ENCODE peak calls at places on chromosome 14, in ten cellular contexts. One of them, this sample, is unnamed.

GRCh38 chr14:99865408-99865807 is 72.2 kb downstream of the EML1 start:
- DNase-seq in pancreas: no peak
- DNase-seq in NB4: no peak
- DNase-seq in retinal pigment epithelial cell: no peak
- DNase-seq in psoas muscle: no peak
- DNase-seq in ovary: no peak
- DNase-seq in IMR-90: no peak
- DNase-seq in lower lobe of right lung: no peak
- DNase-seq in left lung: no peak
- DNase-seq in uterus: no peak
- DNase-seq in this sample: no peak

GRCh38 chr14:91947196-91948184 is at the start of gene FBLN5:
- DNase-seq in retinal pigment epithelial cell: peak; percentile 39
- DNase-seq in psoas muscle: peak; percentile 81
- DNase-seq in left lung: peak; percentile 87
- DNase-seq in uterus: peak; percentile 65
- DNase-seq in IMR-90: peak; percentile 88
- DNase-seq in lower lobe of right lung: peak; percentile 79
- DNase-seq in NB4: peak; percentile 11
- DNase-seq in ovary: peak; percentile 76
- DNase-seq in pancreas: peak; percentile 57
- DNase-seq in this sample: peak; percentile 83

GRCh38 chr14:64766430-64767151 is 62.4 kb downstream of the PLEKHG3 start:
- DNase-seq in psoas muscle: no peak
- DNase-seq in retinal pigment epithelial cell: no peak
- DNase-seq in NB4: no peak
- DNase-seq in uterus: peak; percentile 23
- DNase-seq in lower lobe of right lung: no peak
- DNase-seq in left lung: no peak
- DNase-seq in ovary: no peak
- DNase-seq in IMR-90: no peak
- DNase-seq in pancreas: no peak
- DNase-seq in this sample: no peak

GRCh38 chr14:104341532-104342434 is 203.4 kb downstream of the KIF26A start:
- DNase-seq in lower lobe of right lung: peak; percentile 51
- DNase-seq in uterus: peak; percentile 12
- DNase-seq in retinal pigment epithelial cell: no peak
- DNase-seq in left lung: peak; percentile 72
- DNase-seq in pancreas: peak; percentile 77
- DNase-seq in ovary: peak; percentile 81
- DNase-seq in IMR-90: no peak
- DNase-seq in psoas muscle: no peak
- DNase-seq in NB4: peak; percentile 25
- DNase-seq in this sample: peak; percentile 43

GRCh38 chr14:95034806-95035205 is 122.5 kb downstream of the DICER1 start:
- DNase-seq in lower lobe of right lung: no peak
- DNase-seq in uterus: no peak
- DNase-seq in ovary: no peak
- DNase-seq in left lung: no peak
- DNase-seq in IMR-90: no peak
- DNase-seq in pancreas: no peak
- DNase-seq in NB4: no peak
- DNase-seq in psoas muscle: no peak
- DNase-seq in retinal pigment epithelial cell: no peak
- DNase-seq in this sample: no peak

GRCh38 chr14:29842228-29842627 is 85.4 kb downstream of the PRKD1 start:
- DNase-seq in left lung: no peak
- DNase-seq in psoas muscle: no peak
- DNase-seq in pancreas: no peak
- DNase-seq in lower lobe of right lung: no peak
- DNase-seq in NB4: no peak
- DNase-seq in ovary: no peak
- DNase-seq in uterus: no peak
- DNase-seq in IMR-90: no peak
- DNase-seq in retinal pigment epithelial cell: no peak
- DNase-seq in this sample: no peak

GRCh38 chr14:33959692-33960151 is 8.8 kb upstream of the EGLN3 start:
- DNase-seq in psoas muscle: no peak
- DNase-seq in pancreas: no peak
- DNase-seq in left lung: no peak
- DNase-seq in retinal pigment epithelial cell: no peak
- DNase-seq in NB4: no peak
- DNase-seq in uterus: no peak
- DNase-seq in lower lobe of right lung: no peak
- DNase-seq in ovary: no peak
- DNase-seq in IMR-90: no peak
- DNase-seq in this sample: no peak

GRCh38 chr14:39467889-39468524 is 35.8 kb upstream of the FBXO33 start:
- DNase-seq in lower lobe of right lung: no peak
- DNase-seq in psoas muscle: no peak
- DNase-seq in uterus: no peak
- DNase-seq in pancreas: no peak
- DNase-seq in left lung: no peak
- DNase-seq in IMR-90: peak; percentile 43
- DNase-seq in retinal pigment epithelial cell: no peak
- DNase-seq in NB4: peak; percentile 65
- DNase-seq in ovary: no peak
- DNase-seq in this sample: no peak

GRCh38 chr14:22095845-22096510 is 422.4 kb upstream of the OR4E1 start:
- DNase-seq in pancreas: no peak
- DNase-seq in NB4: no peak
- DNase-seq in lower lobe of right lung: no peak
- DNase-seq in ovary: no peak
- DNase-seq in IMR-90: no peak
- DNase-seq in uterus: no peak
- DNase-seq in psoas muscle: no peak
- DNase-seq in left lung: no peak
- DNase-seq in retinal pigment epithelial cell: no peak
- DNase-seq in this sample: no peak

GRCh38 chr14:104757681-104758392 is 4.9 kb downstream of the SIVA1 start:
- DNase-seq in NB4: no peak
- DNase-seq in left lung: peak; percentile 51
- DNase-seq in psoas muscle: no peak
- DNase-seq in ovary: no peak
- DNase-seq in IMR-90: no peak
- DNase-seq in lower lobe of right lung: no peak
- DNase-seq in pancreas: no peak
- DNase-seq in retinal pigment epithelial cell: no peak
- DNase-seq in uterus: no peak
- DNase-seq in this sample: no peak

GRCh38 chr14:101643651-101644050 is 82.4 kb downstream of the DIO3 start:
- DNase-seq in lower lobe of right lung: no peak
- DNase-seq in pancreas: no peak
- DNase-seq in NB4: no peak
- DNase-seq in psoas muscle: no peak
- DNase-seq in ovary: no peak
- DNase-seq in uterus: no peak
- DNase-seq in IMR-90: no peak
- DNase-seq in retinal pigment epithelial cell: no peak
- DNase-seq in left lung: no peak
- DNase-seq in this sample: no peak
- TF ChIP-seq CTCF in lower lobe of right lung: no peak
- TF ChIP-seq CTCF in pancreas: no peak
- TF ChIP-seq CTCF in NB4: no peak
- TF ChIP-seq CTCF in psoas muscle: no peak
- TF ChIP-seq CTCF in ovary: no peak
- TF ChIP-seq CTCF in uterus: no peak
- TF ChIP-seq CTCF in IMR-90: no peak
- TF ChIP-seq CTCF in retinal pigment epithelial cell: no peak
- TF ChIP-seq CTCF in left lung: no peak
- TF ChIP-seq CTCF in this sample: no peak

GRCh38 chr14:75249251-75249957 is 29.2 kb upstream of the FOS start:
- DNase-seq in uterus: no peak
- DNase-seq in IMR-90: no peak
- DNase-seq in psoas muscle: peak; percentile 55
- DNase-seq in pancreas: peak; percentile 38
- DNase-seq in retinal pigment epithelial cell: no peak
- DNase-seq in left lung: no peak
- DNase-seq in lower lobe of right lung: peak; percentile 41
- DNase-seq in NB4: no peak
- DNase-seq in ovary: no peak
- DNase-seq in this sample: no peak
- H3K4me3 ChIP-seq in uterus: no peak overlapping the region
- H3K4me3 ChIP-seq in IMR-90: no peak overlapping the region
- H3K4me3 ChIP-seq in psoas muscle: no peak overlapping the region
- H3K4me3 ChIP-seq in pancreas: no peak overlapping the region
- H3K4me3 ChIP-seq in retinal pigment epithelial cell: no peak overlapping the region
- H3K4me3 ChIP-seq in left lung: no peak overlapping the region
- H3K4me3 ChIP-seq in lower lobe of right lung: no peak overlapping the region
- H3K4me3 ChIP-seq in NB4: no peak overlapping the region
- H3K4me3 ChIP-seq in ovary: no peak overlapping the region
- H3K4me3 ChIP-seq in this sample: no peak overlapping the region

DNA sequence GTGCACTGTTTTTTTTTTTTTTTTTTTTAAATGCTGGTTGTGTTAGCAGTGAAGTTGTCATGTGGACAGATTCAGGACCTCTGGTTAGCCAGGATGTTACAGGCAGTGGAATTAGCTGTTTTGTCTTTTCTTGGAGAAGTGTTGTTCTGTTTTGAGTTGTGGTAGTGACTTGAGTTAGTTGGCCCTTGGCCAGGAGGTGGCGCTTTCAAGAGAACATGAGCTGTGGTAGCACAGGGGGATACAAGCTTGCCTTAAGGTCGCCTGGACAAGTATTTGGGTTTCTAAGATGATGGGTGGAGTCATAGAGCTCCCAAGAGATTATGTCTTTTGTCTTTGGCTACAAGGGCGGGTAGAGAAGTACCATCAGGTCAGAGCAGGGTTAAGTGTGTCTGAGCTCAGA is 33.3 kb upstream of the CCDC198 start:
- DNase-seq in lower lobe of right lung: no peak
- DNase-seq in left lung: no peak
- DNase-seq in IMR-90: no peak
- DNase-seq in ovary: no peak
- DNase-seq in pancreas: no peak
- DNase-seq in retinal pigment epithelial cell: no peak
- DNase-seq in uterus: no peak
- DNase-seq in psoas muscle: no peak
- DNase-seq in NB4: peak; percentile 22
- DNase-seq in this sample: no peak
- TF ChIP-seq CTCF in lower lobe of right lung: no peak
- TF ChIP-seq CTCF in left lung: no peak
- TF ChIP-seq CTCF in IMR-90: no peak
- TF ChIP-seq CTCF in ovary: no peak
- TF ChIP-seq CTCF in pancreas: no peak
- TF ChIP-seq CTCF in retinal pigment epithelial cell: no peak
- TF ChIP-seq CTCF in uterus: no peak
- TF ChIP-seq CTCF in psoas muscle: no peak
- TF ChIP-seq CTCF in NB4: peak; percentile 16
- TF ChIP-seq CTCF in this sample: no peak

GRCh38 chr14:20986811-20987210 is 3.0 kb upstream of the METTL17 start:
- DNase-seq in lower lobe of right lung: no peak
- DNase-seq in IMR-90: peak; percentile 96
- DNase-seq in retinal pigment epithelial cell: peak; percentile 95
- DNase-seq in NB4: peak; percentile 62
- DNase-seq in left lung: no peak
- DNase-seq in psoas muscle: no peak
- DNase-seq in pancreas: no peak
- DNase-seq in uterus: peak; percentile 52
- DNase-seq in ovary: no peak
- DNase-seq in this sample: no peak
- H3K4me3 ChIP-seq in lower lobe of right lung: no peak overlapping the region
- H3K4me3 ChIP-seq in IMR-90: no peak overlapping the region
- H3K4me3 ChIP-seq in retinal pigment epithelial cell: no peak overlapping the region
- H3K4me3 ChIP-seq in NB4: no peak overlapping the region
- H3K4me3 ChIP-seq in left lung: no peak overlapping the region
- H3K4me3 ChIP-seq in psoas muscle: no peak overlapping the region
- H3K4me3 ChIP-seq in pancreas: no peak overlapping the region
- H3K4me3 ChIP-seq in uterus: no peak overlapping the region
- H3K4me3 ChIP-seq in ovary: no peak overlapping the region
- H3K4me3 ChIP-seq in this sample: no peak overlapping the region

This sample was measured in coronary artery.